ENCODE peak calls at places on chromosomes 13 and 19, in seven cellular contexts. U is fibroblast of lung, B is endothelial cell, Z is psoas muscle, I is bronchial epithelial cell, T is colonic mucosa, V is thoracic aorta. D is an unnamed sample.

GRCh38 chr13:114129649-114130062 is 2.8 kb downstream of the RASA3 start:
- DNase-seq in I (no peak), V (no peak), Z (no peak), B (no peak), T (no peak), U (no peak), D (no peak)

GRCh38 chr19:55461974-55462628 is 659 bp upstream of the ISOC2 start:
- DNase-seq in V (no peak), U (peak; percentile 48), Z (no peak), I (peak; percentile 35), B (no peak), T (no peak), D (no peak)

GRCh38 chr19:18173572-18174294 is at the start of gene IFI30:
- DNase-seq in Z (peak; percentile 75), B (no peak), U (no peak), T (peak; percentile 85), I (no peak), V (no peak), D (no peak)

GRCh38 chr13:61466280-61466679 is 50.6 kb upstream of the PCDH20 start:
- DNase-seq in V (no peak), U (no peak), Z (no peak), B (peak; percentile 27), T (no peak), I (peak; percentile 3), D (no peak)

GRCh38 chr19:56537442-56537841 is 1.3 kb upstream of the ZFP28 start:
- DNase-seq in T (no peak), B (no peak), Z (no peak), V (no peak), U (no peak), I (no peak), D (no peak)

GRCh38 chr13:113928701-113929627 is 44.9 kb downstream of the C13orf46 start:
- DNase-seq in U (peak; percentile 90), V (peak; percentile 82), T (no peak), B (no peak), Z (peak; percentile 92), I (no peak), D (no peak)

GRCh38 chr13:94656766-94657165 is 55.1 kb downstream of the GPR180 start:
- DNase-seq in V (no peak), I (peak; percentile 91), U (peak; percentile 96), T (no peak), B (no peak), Z (no peak), D (no peak)

GRCh38 chr13:93752506-93752905 is 525.9 kb downstream of the GPC6 start:
- DNase-seq in U (no peak), Z (no peak), T (no peak), B (no peak), V (no peak), I (no peak), D (no peak)

GRCh38 chr13:30679483-30680330 is 55.6 kb upstream of the ALOX5AP start:
- DNase-seq in I (peak; percentile 41), Z (no peak), B (peak; percentile 37), U (peak; percentile 61), V (no peak), T (no peak), D (no peak)

GRCh38 chr19:29537601-29538000 is 11.8 kb downstream of the VSTM2B start:
- DNase-seq in Z (no peak), I (no peak), T (no peak), B (no peak), U (no peak), V (no peak), D (no peak)

GRCh38 chr13:85191996-85192395 is 607.2 kb downstream of the SLITRK6 start:
- DNase-seq in B (no peak), I (no peak), V (no peak), Z (no peak), T (no peak), U (no peak), D (no peak)

GRCh38 chr19:29845576-29846176 is 33.9 kb downstream of the CCNE1 start:
- DNase-seq in Z (no peak), V (no peak), B (no peak), U (no peak), T (peak; percentile 67), I (peak; percentile 22), D (no peak)

GRCh38 chr19:11814707-11815050 is 606 bp downstream of the ZNF440 start:
- DNase-seq in B (no peak), T (peak; percentile 37), Z (no peak), U (peak; percentile 52), V (no peak), I (peak; percentile 56), D (no peak)

GRCh38 chr19:45404557-45405434 is at the start of gene PPP1R13L:
- DNase-seq in T (peak; percentile 92), Z (peak; percentile 78), U (peak; percentile 53), B (peak; percentile 74), I (peak; percentile 90), V (peak; percentile 36), D (peak; percentile 69)

GRCh38 chr19:36140289-36141038 is 598 bp downstream of the CAPNS1 start:
- DNase-seq in V (no peak), T (peak; percentile 57), B (peak; percentile 39), I (peak; percentile 51), U (peak; percentile 47), Z (peak; percentile 35), D (no peak)

GRCh38 chr13:59413121-59413520 is 750.6 kb downstream of the DIAPH3 start:
- DNase-seq in T (no peak), I (no peak), U (no peak), V (no peak), Z (no peak), B (no peak), D (no peak)

GRCh38 chr19:40365613-40366401 is 17.3 kb downstream of the PLD3 start:
- DNase-seq in I (peak; percentile 49), T (peak; percentile 47), Z (peak; percentile 61), B (peak; percentile 90), V (no peak), U (peak; percentile 75), D (peak; percentile 88)

DNA sequence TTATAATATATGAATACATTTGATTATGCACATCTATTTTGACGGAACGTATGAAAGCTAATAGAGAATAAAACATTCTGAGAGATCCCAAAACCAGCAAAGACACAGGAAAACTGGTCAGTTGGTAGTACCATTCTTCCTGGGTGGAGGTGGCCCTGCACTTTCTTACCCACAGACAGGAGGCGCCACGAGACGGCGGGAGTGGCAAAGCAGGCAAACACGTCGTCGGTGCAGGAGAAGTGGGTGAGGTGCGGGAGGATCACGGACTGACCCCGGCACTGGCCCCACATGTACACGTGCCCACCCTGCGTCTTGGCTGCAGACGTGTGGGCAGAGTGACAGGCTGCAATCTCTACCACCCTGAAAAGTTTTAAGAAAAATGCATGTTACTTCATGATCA is 36.1 kb downstream of the RCBTB1 start:
- DNase-seq in B (no peak), T (no peak), V (no peak), U (no peak), Z (no peak), I (no peak), D (no peak)
- TF ChIP-seq CTCF in B (no peak), T (no peak), V (peak; percentile 14), U (no peak), Z (peak; percentile 15), I (peak; percentile 14), D (no peak)

GRCh38 chr13:26255717-26256277 is 1.9 kb downstream of the CDK8 start:
- DNase-seq in T (no peak), I (no peak), U (peak; percentile 12), V (no peak), Z (no peak), B (no peak), D (no peak)
- TF ChIP-seq CTCF in T (peak; percentile 19), I (no peak), U (peak; percentile 16), V (no peak), Z (no peak), B (peak; percentile 40), D (peak; percentile 43)

DNA sequence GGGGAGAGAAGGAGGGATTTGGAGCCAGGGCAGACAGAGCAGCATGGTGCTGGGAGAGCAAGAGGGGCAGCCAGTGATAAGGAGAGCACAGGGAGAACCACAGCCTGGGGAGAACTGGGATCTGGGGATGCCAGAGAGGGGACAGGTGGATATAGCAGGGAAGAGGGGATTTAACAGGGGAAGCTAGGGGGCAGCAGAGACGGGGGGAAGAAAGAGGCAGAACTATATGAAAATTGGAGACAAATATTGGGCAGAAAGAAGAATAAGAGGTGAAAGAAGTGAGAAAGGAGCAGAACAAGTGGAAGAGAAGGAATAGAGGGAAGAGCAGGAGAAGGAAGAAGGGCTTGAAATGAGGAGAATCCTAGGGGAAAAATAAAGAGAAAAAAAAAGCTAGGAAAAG is 6.5 kb upstream of the ZNF528 start:
- DNase-seq in T (no peak), I (no peak), U (no peak), B (no peak), Z (no peak), V (no peak), D (no peak)
- TF ChIP-seq CTCF in T (no peak), I (no peak), U (no peak), B (no peak), Z (no peak), V (no peak), D (peak; percentile 15)

DNA sequence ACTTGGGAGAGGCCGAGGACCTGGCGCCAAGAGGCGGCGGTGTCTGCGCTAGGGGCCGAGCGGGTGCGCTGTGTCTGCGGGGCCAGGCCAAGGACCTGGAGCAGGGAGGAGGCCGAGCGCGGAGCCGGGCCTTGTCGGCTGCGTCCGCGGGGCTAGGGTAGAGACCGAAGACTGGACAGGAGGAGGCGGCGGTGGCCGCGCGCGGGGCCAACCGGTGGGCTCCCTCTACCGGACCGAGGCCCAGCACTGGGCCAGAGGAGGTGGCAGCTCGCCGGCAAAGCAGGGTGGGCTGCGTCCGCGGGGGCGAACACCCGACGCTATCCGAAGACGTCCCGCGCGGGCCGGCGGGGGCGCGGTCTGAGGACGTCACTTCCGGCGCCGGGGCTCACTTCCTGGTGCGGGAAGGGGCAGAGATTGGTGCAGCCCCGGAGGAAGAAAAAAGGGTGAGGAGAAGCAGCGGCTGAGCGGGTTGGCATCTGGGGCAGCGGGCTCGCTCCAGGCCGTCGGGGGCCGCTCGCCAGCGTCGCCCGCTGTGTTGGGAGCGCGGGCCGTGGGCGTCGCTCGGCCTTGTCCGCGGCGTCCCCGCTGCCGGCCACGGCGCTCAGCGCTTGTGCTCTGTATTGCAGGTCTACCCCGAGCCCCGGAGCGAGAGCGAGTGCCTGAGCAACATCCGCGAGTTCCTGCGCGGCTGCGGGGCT is 38.3 kb downstream of the ARHGEF7 start:
- DNase-seq in V (peak; percentile 82), Z (peak; percentile 95), T (peak; percentile 94), I (peak; percentile 74), B (peak; percentile 94), U (peak; percentile 90), D (peak; percentile 91)
- TF ChIP-seq CTCF in V (no peak), Z (peak; percentile 2), T (no peak), I (no peak), B (no peak), U (peak; percentile 34), D (peak; percentile 44)

GRCh38 chr13:80830431-80830830 is 489.5 kb upstream of the SPRY2 start:
- DNase-seq in B (no peak), I (no peak), Z (no peak), V (no peak), U (no peak), T (no peak), D (no peak)
- TF ChIP-seq CTCF in B (no peak), I (no peak), Z (no peak), V (no peak), U (no peak), T (no peak), D (no peak)

GRCh38 chr19:812819-813358 is 8.9 kb downstream of the PLPPR3 start:
- DNase-seq in V (no peak), I (no peak), B (no peak), T (no peak), U (no peak), Z (no peak), D (no peak)
- TF ChIP-seq CTCF in V (no peak), I (no peak), B (no peak), T (no peak), U (no peak), Z (no peak), D (no peak)